ENCODE peak calls at places on chromosomes 7 and 10, in eight cellular contexts. One of them, this sample, is unnamed.
A peak's percentile ranks its signal among the peaks of the same experiment; 100 is the strongest.

GRCh38 chr10:49119746-49120145 is 4.4 kb upstream of the VSTM4 start:
- DNase-seq in WERI-Rb-1: no peak
- DNase-seq in tibial artery: no peak
- DNase-seq in IMR-90: peak; percentile 54
- DNase-seq in fibroblast of lung: peak; percentile 57
- DNase-seq in tibial nerve: no peak
- DNase-seq in body of pancreas: no peak
- DNase-seq in heart right ventricle: no peak
- DNase-seq in this sample: peak; percentile 61

GRCh38 chr7:126840869-126841268 is 411.9 kb downstream of the GRM8 start:
- DNase-seq in IMR-90: no peak
- DNase-seq in heart right ventricle: no peak
- DNase-seq in tibial artery: no peak
- DNase-seq in fibroblast of lung: no peak
- DNase-seq in tibial nerve: no peak
- DNase-seq in body of pancreas: no peak
- DNase-seq in WERI-Rb-1: no peak
- DNase-seq in this sample: no peak

GRCh38 chr7:19377611-19378339 is 232.6 kb upstream of the FERD3L start:
- DNase-seq in tibial nerve: no peak
- DNase-seq in tibial artery: no peak
- DNase-seq in body of pancreas: no peak
- DNase-seq in heart right ventricle: no peak
- DNase-seq in IMR-90: peak; percentile 90
- DNase-seq in WERI-Rb-1: no peak
- DNase-seq in fibroblast of lung: peak; percentile 83
- DNase-seq in this sample: no peak

GRCh38 chr10:59391060-59391459 is 28.7 kb upstream of the FAM13C start:
- DNase-seq in heart right ventricle: no peak
- DNase-seq in fibroblast of lung: no peak
- DNase-seq in tibial nerve: no peak
- DNase-seq in WERI-Rb-1: no peak
- DNase-seq in tibial artery: no peak
- DNase-seq in IMR-90: no peak
- DNase-seq in body of pancreas: no peak
- DNase-seq in this sample: no peak

GRCh38 chr7:37097276-37097675 is 351.4 kb downstream of the ELMO1 start:
- DNase-seq in tibial nerve: no peak
- DNase-seq in tibial artery: no peak
- DNase-seq in WERI-Rb-1: no peak
- DNase-seq in body of pancreas: no peak
- DNase-seq in fibroblast of lung: no peak
- DNase-seq in heart right ventricle: no peak
- DNase-seq in IMR-90: no peak
- DNase-seq in this sample: no peak

GRCh38 chr10:129174167-129175014 is 292.6 kb upstream of the MGMT start:
- DNase-seq in heart right ventricle: no peak
- DNase-seq in IMR-90: no peak
- DNase-seq in fibroblast of lung: no peak
- DNase-seq in tibial artery: no peak
- DNase-seq in body of pancreas: no peak
- DNase-seq in WERI-Rb-1: peak; percentile 85
- DNase-seq in tibial nerve: no peak
- DNase-seq in this sample: no peak

GRCh38 chr10:30813872-30814471 is 184.4 kb upstream of the LYZL2 start:
- DNase-seq in tibial artery: peak; percentile 6
- DNase-seq in tibial nerve: no peak
- DNase-seq in body of pancreas: no peak
- DNase-seq in WERI-Rb-1: no peak
- DNase-seq in fibroblast of lung: peak; percentile 97
- DNase-seq in heart right ventricle: no peak
- DNase-seq in IMR-90: peak; percentile 85
- DNase-seq in this sample: peak; percentile 56

GRCh38 chr7:30548762-30549344 is 44.2 kb upstream of the GGCT start:
- DNase-seq in fibroblast of lung: peak; percentile 63
- DNase-seq in tibial artery: peak; percentile 77
- DNase-seq in body of pancreas: peak; percentile 85
- DNase-seq in WERI-Rb-1: peak; percentile 63
- DNase-seq in IMR-90: peak; percentile 73
- DNase-seq in tibial nerve: peak; percentile 81
- DNase-seq in heart right ventricle: peak; percentile 26
- DNase-seq in this sample: no peak

GRCh38 chr7:117707080-117707479 is 166.2 kb downstream of the CTTNBP2 start:
- DNase-seq in IMR-90: no peak
- DNase-seq in fibroblast of lung: no peak
- DNase-seq in heart right ventricle: no peak
- DNase-seq in WERI-Rb-1: no peak
- DNase-seq in tibial artery: no peak
- DNase-seq in body of pancreas: no peak
- DNase-seq in tibial nerve: no peak
- DNase-seq in this sample: no peak

GRCh38 chr7:121442845-121443244 is 46.7 kb upstream of the FAM3C start:
- DNase-seq in tibial artery: no peak
- DNase-seq in WERI-Rb-1: no peak
- DNase-seq in fibroblast of lung: no peak
- DNase-seq in heart right ventricle: no peak
- DNase-seq in tibial nerve: no peak
- DNase-seq in body of pancreas: no peak
- DNase-seq in IMR-90: no peak
- DNase-seq in this sample: no peak

GRCh38 chr10:7789390-7789789 is 1.4 kb downstream of the ATP5F1C start:
- DNase-seq in heart right ventricle: peak; percentile 30
- DNase-seq in tibial nerve: no peak
- DNase-seq in fibroblast of lung: peak; percentile 56
- DNase-seq in WERI-Rb-1: no peak
- DNase-seq in IMR-90: peak; percentile 48
- DNase-seq in tibial artery: no peak
- DNase-seq in body of pancreas: peak; percentile 17
- DNase-seq in this sample: no peak

GRCh38 chr10:23493711-23494110 is 54.8 kb downstream of the OTUD1 start:
- DNase-seq in heart right ventricle: no peak
- DNase-seq in fibroblast of lung: no peak
- DNase-seq in tibial nerve: no peak
- DNase-seq in IMR-90: no peak
- DNase-seq in body of pancreas: no peak
- DNase-seq in WERI-Rb-1: no peak
- DNase-seq in tibial artery: no peak
- DNase-seq in this sample: no peak

GRCh38 chr10:6840766-6841165 is 260.7 kb upstream of the PRKCQ start:
- DNase-seq in body of pancreas: no peak
- DNase-seq in fibroblast of lung: peak; percentile 76
- DNase-seq in IMR-90: peak; percentile 60
- DNase-seq in heart right ventricle: no peak
- DNase-seq in tibial artery: no peak
- DNase-seq in tibial nerve: no peak
- DNase-seq in WERI-Rb-1: no peak
- DNase-seq in this sample: no peak

GRCh38 chr10:50397312-50398140 is 146.2 kb upstream of the ASAH2 start:
- DNase-seq in fibroblast of lung: no peak
- DNase-seq in tibial artery: no peak
- DNase-seq in WERI-Rb-1: no peak
- DNase-seq in heart right ventricle: no peak
- DNase-seq in body of pancreas: no peak
- DNase-seq in tibial nerve: no peak
- DNase-seq in IMR-90: no peak
- DNase-seq in this sample: no peak

GRCh38 chr10:109765838-109766237 is 157.5 kb downstream of the XPNPEP1 start:
- DNase-seq in tibial nerve: no peak
- DNase-seq in fibroblast of lung: no peak
- DNase-seq in tibial artery: no peak
- DNase-seq in heart right ventricle: no peak
- DNase-seq in IMR-90: no peak
- DNase-seq in body of pancreas: no peak
- DNase-seq in WERI-Rb-1: no peak
- DNase-seq in this sample: no peak

GRCh38 chr10:130771491-130771890 is 540.0 kb downstream of the TCERG1L start:
- DNase-seq in heart right ventricle: no peak
- DNase-seq in body of pancreas: no peak
- DNase-seq in IMR-90: no peak
- DNase-seq in fibroblast of lung: no peak
- DNase-seq in tibial artery: peak; percentile 38
- DNase-seq in tibial nerve: no peak
- DNase-seq in WERI-Rb-1: peak; percentile 74
- DNase-seq in this sample: no peak

GRCh38 chr7:137757146-137757925 is 89.4 kb downstream of the DGKI start:
- DNase-seq in heart right ventricle: no peak
- DNase-seq in fibroblast of lung: peak; percentile 80
- DNase-seq in body of pancreas: no peak
- DNase-seq in tibial artery: no peak
- DNase-seq in tibial nerve: no peak
- DNase-seq in IMR-90: peak; percentile 77
- DNase-seq in WERI-Rb-1: no peak
- DNase-seq in this sample: no peak

GRCh38 chr10:133267293-133267692 is 9.4 kb downstream of the ADAM8 start:
- DNase-seq in fibroblast of lung: no peak
- DNase-seq in tibial artery: no peak
- DNase-seq in tibial nerve: no peak
- DNase-seq in body of pancreas: no peak
- DNase-seq in IMR-90: no peak
- DNase-seq in WERI-Rb-1: no peak
- DNase-seq in heart right ventricle: no peak
- DNase-seq in this sample: no peak

GRCh38 chr7:94621120-94621519 is 34.8 kb downstream of the SGCE start:
- DNase-seq in heart right ventricle: no peak
- DNase-seq in WERI-Rb-1: no peak
- DNase-seq in fibroblast of lung: no peak
- DNase-seq in tibial artery: no peak
- DNase-seq in tibial nerve: no peak
- DNase-seq in body of pancreas: no peak
- DNase-seq in IMR-90: no peak
- DNase-seq in this sample: no peak

GRCh38 chr10:117131390-117132327 is 6.4 kb downstream of the VAX1 start:
- DNase-seq in IMR-90: no peak
- DNase-seq in WERI-Rb-1: no peak
- DNase-seq in tibial artery: peak; percentile 41
- DNase-seq in body of pancreas: no peak
- DNase-seq in heart right ventricle: no peak
- DNase-seq in fibroblast of lung: no peak
- DNase-seq in tibial nerve: no peak
- DNase-seq in this sample: no peak

GRCh38 chr10:124691448-124692435 is 52.4 kb downstream of the FAM53B start:
- DNase-seq in body of pancreas: no peak
- DNase-seq in WERI-Rb-1: no peak
- DNase-seq in IMR-90: no peak
- DNase-seq in tibial nerve: no peak
- DNase-seq in heart right ventricle: peak; percentile 23
- DNase-seq in fibroblast of lung: no peak
- DNase-seq in tibial artery: no peak
- DNase-seq in this sample: no peak

GRCh38 chr7:49396194-49396593 is 377.2 kb upstream of the VWC2 start:
- DNase-seq in fibroblast of lung: no peak
- DNase-seq in WERI-Rb-1: no peak
- DNase-seq in tibial nerve: no peak
- DNase-seq in heart right ventricle: no peak
- DNase-seq in tibial artery: no peak
- DNase-seq in body of pancreas: no peak
- DNase-seq in IMR-90: no peak
- DNase-seq in this sample: peak; percentile 44

GRCh38 chr7:115933463-115933862 is 97.1 kb downstream of the TFEC start:
- DNase-seq in body of pancreas: no peak
- DNase-seq in IMR-90: no peak
- DNase-seq in tibial nerve: no peak
- DNase-seq in tibial artery: no peak
- DNase-seq in fibroblast of lung: peak; percentile 8
- DNase-seq in heart right ventricle: no peak
- DNase-seq in WERI-Rb-1: no peak
- DNase-seq in this sample: no peak

GRCh38 chr7:115937960-115938359 is 92.6 kb downstream of the TFEC start:
- DNase-seq in WERI-Rb-1: no peak
- DNase-seq in tibial nerve: no peak
- DNase-seq in heart right ventricle: no peak
- DNase-seq in tibial artery: no peak
- DNase-seq in body of pancreas: no peak
- DNase-seq in fibroblast of lung: peak; percentile 21
- DNase-seq in IMR-90: no peak
- DNase-seq in this sample: no peak

GRCh38 chr7:115932874-115933273 is 97.7 kb downstream of the TFEC start:
- DNase-seq in WERI-Rb-1: no peak
- DNase-seq in tibial artery: no peak
- DNase-seq in heart right ventricle: no peak
- DNase-seq in IMR-90: no peak
- DNase-seq in fibroblast of lung: no peak
- DNase-seq in body of pancreas: no peak
- DNase-seq in tibial nerve: no peak
- DNase-seq in this sample: no peak
- H3K4me3 ChIP-seq in WERI-Rb-1: no peak overlapping the region
- H3K4me3 ChIP-seq in tibial artery: no peak overlapping the region
- H3K4me3 ChIP-seq in heart right ventricle: no peak overlapping the region
- H3K4me3 ChIP-seq in IMR-90: no peak overlapping the region
- H3K4me3 ChIP-seq in fibroblast of lung: no peak overlapping the region
- H3K4me3 ChIP-seq in body of pancreas: no peak overlapping the region
- H3K4me3 ChIP-seq in tibial nerve: no peak overlapping the region
- H3K4me3 ChIP-seq in this sample: no peak overlapping the region

GRCh38 chr7:157754416-157754790 is 417.6 kb downstream of the DNAJB6 start:
- DNase-seq in tibial nerve: no peak
- DNase-seq in WERI-Rb-1: no peak
- DNase-seq in heart right ventricle: no peak
- DNase-seq in fibroblast of lung: no peak
- DNase-seq in tibial artery: peak; percentile 46
- DNase-seq in IMR-90: no peak
- DNase-seq in body of pancreas: no peak
- DNase-seq in this sample: no peak
- H3K4me3 ChIP-seq in tibial nerve: no peak overlapping the region
- H3K4me3 ChIP-seq in WERI-Rb-1: no peak overlapping the region
- H3K4me3 ChIP-seq in heart right ventricle: no peak overlapping the region
- H3K4me3 ChIP-seq in fibroblast of lung: no peak overlapping the region
- H3K4me3 ChIP-seq in tibial artery: no peak overlapping the region
- H3K4me3 ChIP-seq in IMR-90: no peak overlapping the region
- H3K4me3 ChIP-seq in body of pancreas: no peak overlapping the region
- H3K4me3 ChIP-seq in this sample: no peak overlapping the region

DNA sequence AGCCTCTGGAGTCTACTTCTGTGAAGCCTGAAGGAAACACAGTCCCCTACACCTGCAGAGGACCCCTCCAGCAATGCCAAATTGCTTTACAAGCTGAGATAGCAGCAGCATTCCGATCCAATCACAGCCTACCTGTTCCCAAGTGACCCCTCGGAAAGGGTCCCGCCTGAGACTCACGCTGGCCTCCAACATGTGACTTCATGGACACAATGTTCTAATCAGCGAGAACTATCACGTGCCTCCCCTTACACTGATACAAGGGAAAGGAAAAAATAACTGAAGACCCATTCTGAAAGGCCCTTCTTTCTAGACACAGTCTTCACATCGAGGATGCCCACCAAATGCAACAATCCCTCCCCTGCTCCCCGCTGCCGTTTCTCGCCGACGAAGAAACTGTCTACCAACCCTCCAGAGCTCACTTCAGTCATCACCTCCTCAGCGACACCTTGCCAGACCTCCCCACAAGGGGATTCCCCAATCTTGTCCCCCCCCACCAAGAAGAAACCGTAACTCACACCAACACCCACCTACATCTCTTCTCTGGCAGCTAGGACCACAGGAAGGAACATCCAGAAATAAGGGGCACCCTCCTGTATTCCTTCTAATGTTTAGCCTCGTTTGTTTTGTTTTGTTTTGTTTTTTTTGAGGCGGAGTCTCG is 1.8 kb downstream of the SNX8 start:
- DNase-seq in fibroblast of lung: no peak
- DNase-seq in body of pancreas: no peak
- DNase-seq in WERI-Rb-1: no peak
- DNase-seq in tibial nerve: no peak
- DNase-seq in tibial artery: no peak
- DNase-seq in heart right ventricle: no peak
- DNase-seq in IMR-90: no peak
- DNase-seq in this sample: no peak
- H3K4me3 ChIP-seq in fibroblast of lung: no peak overlapping the region
- H3K4me3 ChIP-seq in body of pancreas: no peak overlapping the region
- H3K4me3 ChIP-seq in WERI-Rb-1: no peak overlapping the region
- H3K4me3 ChIP-seq in tibial nerve: no peak overlapping the region
- H3K4me3 ChIP-seq in tibial artery: no peak overlapping the region
- H3K4me3 ChIP-seq in heart right ventricle: no peak overlapping the region
- H3K4me3 ChIP-seq in IMR-90: no peak overlapping the region
- H3K4me3 ChIP-seq in this sample: no peak overlapping the region

GRCh38 chr10:63260860-63261251 is 127.7 kb downstream of the NRBF2 start:
- DNase-seq in body of pancreas: no peak
- DNase-seq in heart right ventricle: no peak
- DNase-seq in tibial artery: no peak
- DNase-seq in tibial nerve: no peak
- DNase-seq in IMR-90: no peak
- DNase-seq in fibroblast of lung: no peak
- DNase-seq in WERI-Rb-1: no peak
- DNase-seq in this sample: no peak
- H3K4me3 ChIP-seq in body of pancreas: no peak overlapping the region
- H3K4me3 ChIP-seq in heart right ventricle: no peak overlapping the region
- H3K4me3 ChIP-seq in tibial artery: no peak overlapping the region
- H3K4me3 ChIP-seq in tibial nerve: no peak overlapping the region
- H3K4me3 ChIP-seq in IMR-90: no peak overlapping the region
- H3K4me3 ChIP-seq in fibroblast of lung: no peak overlapping the region
- H3K4me3 ChIP-seq in WERI-Rb-1: no peak overlapping the region
- H3K4me3 ChIP-seq in this sample: no peak overlapping the region

This sample was measured in kidney epithelial cell.